ENCODE peak calls at places on chromosome 18, in four cellular contexts. A is T follicular helper cell, Y is HFF-Myc, H is A549. V is an unnamed sample.

GRCh38 chr18:45409971-45410370 is 205.3 kb upstream of the SLC14A2 start:
- DNase-seq in A (no peak), Y (no peak), H (no peak), V (no peak)

GRCh38 chr18:51110073-51110797 is 80.2 kb downstream of the SMAD4 start:
- DNase-seq in A (peak; percentile 44), Y (no peak), H (peak; percentile 31), V (no peak)

GRCh38 chr18:66316708-66317107 is 287.2 kb downstream of the CDH19 start:
- DNase-seq in A (no peak), Y (no peak), H (no peak), V (no peak)

GRCh38 chr18:25544872-25545271 is 192.9 kb upstream of the ZNF521 start:
- DNase-seq in A (no peak), Y (no peak), H (no peak), V (no peak)

GRCh38 chr18:59634096-59634495 is 63.1 kb downstream of the CCBE1 start:
- DNase-seq in A (no peak), Y (no peak), H (no peak), V (no peak)

GRCh38 chr18:24127735-24128134 is 11.1 kb upstream of the CABYR start:
- DNase-seq in A (no peak), Y (no peak), H (no peak), V (no peak)

GRCh38 chr18:57057890-57058289 is 89.0 kb upstream of the BOD1L2 start:
- DNase-seq in A (no peak), Y (no peak), H (no peak), V (no peak)

GRCh38 chr18:59459352-59460059 is 100.4 kb upstream of the LMAN1 start:
- DNase-seq in A (no peak), Y (no peak), H (peak; percentile 30), V (peak; percentile 17)

GRCh38 chr18:62170857-62171256 is 16.0 kb downstream of the PIGN start:
- DNase-seq in A (no peak), Y (no peak), H (no peak), V (no peak)

GRCh38 chr18:34647251-34647650 is 62.8 kb upstream of the DTNA start:
- DNase-seq in A (no peak), Y (no peak), H (peak; percentile 39), V (no peak)

GRCh38 chr18:62799977-62800376 is 84.6 kb downstream of the PHLPP1 start:
- DNase-seq in A (no peak), Y (no peak), H (no peak), V (no peak)

GRCh38 chr18:39806519-39806918 is 2148.5 kb upstream of the PIK3C3 start:
- DNase-seq in A (no peak), Y (peak; percentile 21), H (peak; percentile 35), V (no peak)

GRCh38 chr18:79384151-79384807 is 11.5 kb upstream of the NFATC1 start:
- DNase-seq in A (no peak), Y (no peak), H (no peak), V (no peak)

GRCh38 chr18:37487400-37487831 is 78.2 kb downstream of the CELF4 start:
- DNase-seq in A (no peak), Y (no peak), H (no peak), V (peak; percentile 7)

GRCh38 chr18:36181898-36182506 is 5.3 kb upstream of the MOCOS start:
- DNase-seq in A (no peak), Y (no peak), H (no peak), V (no peak)

GRCh38 chr18:7895346-7895745 is 328.2 kb downstream of the PTPRM start:
- DNase-seq in A (no peak), Y (no peak), H (no peak), V (no peak)

GRCh38 chr18:57947117-57947516 is 96.9 kb upstream of the NEDD4L start:
- DNase-seq in A (no peak), Y (no peak), H (no peak), V (no peak)

GRCh38 chr18:49207373-49207772 is 253.1 kb downstream of the DYM start:
- DNase-seq in A (no peak), Y (no peak), H (no peak), V (peak; percentile 1)

GRCh38 chr18:74248189-74248975 is 43.4 kb downstream of the CYB5A start:
- DNase-seq in A (no peak), Y (no peak), H (no peak), V (no peak)

GRCh38 chr18:33014060-33014796 is 241.4 kb upstream of the KLHL14 start:
- DNase-seq in A (no peak), Y (no peak), H (no peak), V (no peak)

GRCh38 chr18:55912071-55912470 is 324.1 kb upstream of the TCF4 start:
- DNase-seq in A (no peak), Y (no peak), H (no peak), V (no peak)

GRCh38 chr18:68454511-68455228 is 260.2 kb downstream of the TMX3 start:
- DNase-seq in A (no peak), Y (no peak), H (no peak), V (no peak)

GRCh38 chr18:48868468-48869466 is 82.0 kb downstream of the SMAD7 start:
- DNase-seq in A (no peak), Y (no peak), H (peak; percentile 51), V (no peak)

GRCh38 chr18:37476182-37476581 is 89.4 kb downstream of the CELF4 start:
- DNase-seq in A (no peak), Y (no peak), H (peak; percentile 24), V (no peak)

GRCh38 chr18:12253517-12254136 is 534 bp upstream of the CIDEA start:
- DNase-seq in A (no peak), Y (no peak), H (no peak), V (no peak)

GRCh38 chr18:46325836-46326235 is 221.7 kb downstream of the HAUS1 start:
- DNase-seq in A (no peak), Y (no peak), H (no peak), V (no peak)

GRCh38 chr18:78739843-78740677 is 239.6 kb upstream of the SALL3 start:
- DNase-seq in A (no peak), Y (no peak), H (no peak), V (no peak)

GRCh38 chr18:14921547-14921946 is 173.6 kb downstream of the ANKRD30B start:
- DNase-seq in A (no peak), Y (no peak), H (no peak), V (no peak)

GRCh38 chr18:64872710-64873458 is 724.0 kb upstream of the LINC00305 start:
- DNase-seq in A (no peak), Y (no peak), H (no peak), V (no peak)

GRCh38 chr18:80200171-80200931 is 47.0 kb downstream of the PARD6G start:
- DNase-seq in A (no peak), Y (peak; percentile 21), H (peak; percentile 29), V (no peak)